ENCODE peak calls at places on chromosomes 16 and 17, in seven cellular contexts. F, J, Z, Q, W, T and V are unnamed samples.

GRCh38 chr17:5587431-5588032 is 3.2 kb upstream of the NLRP1 start:
- DNase-seq in F (no peak), J (no peak), Z (no peak), Q (no peak), W (no peak), T (peak; percentile 76), V (no peak)

GRCh38 chr17:9702916-9703780 is 57.8 kb downstream of the USP43 start:
- DNase-seq in F (no peak), J (no peak), Z (no peak), Q (no peak), W (no peak), T (no peak), V (no peak)

GRCh38 chr16:14608604-14609003 is 21.5 kb downstream of the PARN start:
- DNase-seq in F (no peak), J (no peak), Z (no peak), Q (no peak), W (no peak), T (no peak), V (no peak)

GRCh38 chr16:83771306-83771942 is 36.4 kb upstream of the HSBP1 start:
- DNase-seq in F (no peak), J (no peak), Z (no peak), Q (no peak), W (no peak), T (no peak), V (no peak)

GRCh38 chr17:67359960-67360817 is 6.2 kb downstream of the PSMD12 start:
- DNase-seq in F (no peak), J (no peak), Z (no peak), Q (peak; percentile 50), W (no peak), T (peak; percentile 45), V (no peak)

GRCh38 chr17:78785663-78786057 is 3.6 kb upstream of the CYTH1 start:
- DNase-seq in F (no peak), J (no peak), Z (no peak), Q (no peak), W (no peak), T (no peak), V (no peak)

GRCh38 chr16:51146256-51146924 is 4.7 kb downstream of the SALL1 start:
- DNase-seq in F (no peak), J (no peak), Z (no peak), Q (no peak), W (no peak), T (peak; percentile 75), V (no peak)

GRCh38 chr17:42116705-42117396 is 4.3 kb downstream of the KAT2A start:
- DNase-seq in F (peak; percentile 88), J (peak; percentile 49), Z (peak; percentile 14), Q (peak; percentile 76), W (peak; percentile 79), T (peak; percentile 79), V (no peak)

GRCh38 chr16:89722392-89723278 is 1.3 kb downstream of the ZNF276 start:
- DNase-seq in F (peak; percentile 92), J (no peak), Z (no peak), Q (peak; percentile 75), W (peak; percentile 24), T (peak; percentile 16), V (no peak)

GRCh38 chr16:21684199-21684598 is 20.4 kb downstream of the OTOA start:
- DNase-seq in F (no peak), J (no peak), Z (no peak), Q (peak; percentile 13), W (no peak), T (no peak), V (no peak)

GRCh38 chr17:67343237-67343636 is 23.1 kb downstream of the PSMD12 start:
- DNase-seq in F (no peak), J (no peak), Z (no peak), Q (no peak), W (no peak), T (no peak), V (no peak)

GRCh38 chr16:66152841-66153525 is 213.5 kb upstream of the CDH5 start:
- DNase-seq in F (no peak), J (no peak), Z (peak; percentile 65), Q (no peak), W (no peak), T (peak; percentile 89), V (no peak)

GRCh38 chr17:39740357-39741111 is 2.8 kb downstream of the GRB7 start:
- DNase-seq in F (peak; percentile 69), J (no peak), Z (no peak), Q (no peak), W (no peak), T (peak; percentile 45), V (peak; percentile 67)

GRCh38 chr16:81730090-81731051 is 48.7 kb upstream of the PLCG2 start:
- DNase-seq in F (peak; percentile 90), J (peak; percentile 78), Z (peak; percentile 7), Q (peak; percentile 58), W (peak; percentile 92), T (peak; percentile 72), V (no peak)

GRCh38 chr16:89860747-89861304 is 12.6 kb upstream of the TCF25 start:
- DNase-seq in F (peak; percentile 85), J (no peak), Z (no peak), Q (peak; percentile 75), W (peak; percentile 32), T (peak; percentile 17), V (no peak)

GRCh38 chr17:1122681-1123396 is 56.9 kb downstream of the ABR start:
- DNase-seq in F (peak; percentile 96), J (no peak), Z (no peak), Q (peak; percentile 76), W (peak; percentile 84), T (peak; percentile 58), V (no peak)

GRCh38 chr17:6476834-6477210 is 32.6 kb downstream of the PIMREG start:
- DNase-seq in F (no peak), J (no peak), Z (no peak), Q (no peak), W (no peak), T (no peak), V (no peak)

GRCh38 chr17:68501074-68501473 is 11.2 kb upstream of the PRKAR1A start:
- DNase-seq in F (no peak), J (no peak), Z (no peak), Q (no peak), W (no peak), T (no peak), V (no peak)

GRCh38 chr17:48961516-48962233 is 6.7 kb downstream of the GIP start:
- DNase-seq in F (no peak), J (peak; percentile 22), Z (no peak), Q (no peak), W (no peak), T (peak; percentile 63), V (no peak)

GRCh38 chr17:6366144-6366755 is 68.7 kb downstream of the AIPL1 start:
- DNase-seq in F (no peak), J (no peak), Z (no peak), Q (no peak), W (no peak), T (peak; percentile 24), V (no peak)

GRCh38 chr16:15829460-15829859 is 27.4 kb downstream of the MYH11 start:
- DNase-seq in F (peak; percentile 46), J (no peak), Z (no peak), Q (no peak), W (peak; percentile 68), T (peak; percentile 68), V (no peak)

GRCh38 chr17:21318439-21318838 is 33.9 kb downstream of the MAP2K3 start:
- DNase-seq in F (no peak), J (no peak), Z (no peak), Q (no peak), W (peak; percentile 9), T (no peak), V (peak; percentile 92)

GRCh38 chr17:21201302-21201602 is 12.7 kb downstream of the TMEM11 start:
- DNase-seq in F (no peak), J (no peak), Z (no peak), Q (no peak), W (no peak), T (no peak), V (no peak)

GRCh38 chr16:9226924-9227323 is 135.5 kb downstream of the HAPSTR1 start:
- DNase-seq in F (no peak), J (no peak), Z (no peak), Q (no peak), W (no peak), T (no peak), V (no peak)

GRCh38 chr16:9219811-9220210 is 128.4 kb downstream of the HAPSTR1 start:
- DNase-seq in F (no peak), J (no peak), Z (no peak), Q (no peak), W (no peak), T (no peak), V (no peak)

GRCh38 chr16:9225527-9226316 is 134.3 kb downstream of the HAPSTR1 start:
- DNase-seq in F (no peak), J (no peak), Z (no peak), Q (no peak), W (no peak), T (no peak), V (no peak)
- TF ChIP-seq CTCF in F (no peak), J (no peak), Z (peak; percentile 35), Q (no peak), W (no peak), T (peak; percentile 22), V (peak; percentile 15)

DNA sequence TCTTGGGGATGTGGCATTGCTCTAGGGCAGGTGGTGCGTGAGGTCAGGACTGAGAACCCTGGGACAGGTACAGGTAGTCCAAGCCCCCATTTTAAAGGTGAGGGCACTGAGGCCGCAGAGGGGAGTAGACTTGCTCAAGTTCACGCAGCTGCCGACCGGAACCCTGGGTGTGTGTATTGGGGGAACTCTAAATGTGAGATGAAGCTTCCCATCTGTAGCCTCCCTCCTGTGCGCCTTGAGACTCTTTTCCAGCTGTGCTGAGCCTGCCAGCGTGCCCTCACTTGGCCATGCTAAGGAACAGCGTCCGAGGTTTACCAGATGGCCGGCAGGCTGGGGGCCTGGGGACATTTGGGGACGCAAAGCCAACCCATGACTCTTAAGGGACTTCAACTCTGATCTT is 79.0 kb upstream of the CDC42EP4 start:
- DNase-seq in F (no peak), J (no peak), Z (no peak), Q (no peak), W (no peak), T (no peak), V (peak; percentile 68)
- TF ChIP-seq CTCF in F (no peak), J (no peak), Z (no peak), Q (no peak), W (no peak), T (no peak), V (no peak)

GRCh38 chr17:61155590-61156181 is 244.0 kb upstream of the TBX2 start:
- DNase-seq in F (no peak), J (no peak), Z (no peak), Q (no peak), W (no peak), T (no peak), V (no peak)

GRCh38 chr17:61160789-61161440 is 238.7 kb upstream of the TBX2 start:
- DNase-seq in F (no peak), J (no peak), Z (no peak), Q (no peak), W (no peak), T (no peak), V (no peak)

GRCh38 chr17:61159415-61159814 is 240.2 kb upstream of the TBX2 start:
- DNase-seq in F (no peak), J (no peak), Z (no peak), Q (no peak), W (no peak), T (peak; percentile 33), V (no peak)

GRCh38 chr17:61158372-61158771 is 241.3 kb upstream of the TBX2 start:
- DNase-seq in F (no peak), J (no peak), Z (no peak), Q (no peak), W (no peak), T (no peak), V (no peak)

GRCh38 chr17:61157246-61157887 is 242.3 kb upstream of the TBX2 start:
- DNase-seq in F (no peak), J (no peak), Z (no peak), Q (no peak), W (no peak), T (peak; percentile 71), V (no peak)
- TF ChIP-seq CTCF in F (no peak), J (no peak), Z (peak; percentile 32), Q (no peak), W (no peak), T (peak; percentile 12), V (peak; percentile 62)

GRCh38 chr17:74737299-74738050 is 419 bp downstream of the RAB37 start:
- DNase-seq in F (no peak), J (no peak), Z (no peak), Q (peak; percentile 49), W (no peak), T (no peak), V (peak; percentile 72)
- TF ChIP-seq CTCF in F (no peak), J (peak; percentile 37), Z (peak; percentile 44), Q (no peak), W (peak; percentile 11), T (peak; percentile 33), V (peak; percentile 73)